ENCODE peak calls at places on chromosomes 12 and 14, in eight cellular contexts. Y is Peyer's patch, Q is body of pancreas, D is tibial nerve, V is suprapubic skin, W is A549, M is HepG2, I is ovary. J is an unnamed sample.
A peak's percentile ranks its signal among the peaks of the same experiment; 100 is the strongest.

GRCh38 chr12:123762715-123763052 is 583 bp downstream of the DNAH10 start:
- DNase-seq in M (no peak), I (no peak), Y (no peak), W (no peak), D (no peak), Q (no peak), V (no peak), J (no peak)

GRCh38 chr14:34029921-34030334 is 79.1 kb upstream of the EGLN3 start:
- DNase-seq in W (no peak), I (peak; percentile 35), Q (no peak), D (peak; percentile 58), V (peak; percentile 71), M (no peak), Y (no peak), J (no peak)

GRCh38 chr14:61140872-61141271 is 140.3 kb downstream of the TMEM30B start:
- DNase-seq in V (no peak), M (no peak), W (no peak), I (no peak), Q (no peak), Y (no peak), D (no peak), J (no peak)

GRCh38 chr14:85439696-85440328 is 90.1 kb upstream of the FLRT2 start:
- DNase-seq in I (no peak), Y (no peak), V (no peak), W (peak; percentile 72), M (no peak), Q (no peak), D (no peak), J (no peak)

GRCh38 chr14:89417111-89417468 is at the start of gene FOXN3:
- DNase-seq in V (peak; percentile 97), Y (peak; percentile 93), W (peak; percentile 87), Q (peak; percentile 93), D (peak; percentile 86), M (peak; percentile 86), I (peak; percentile 93), J (peak; percentile 93)

GRCh38 chr14:21102472-21103164 is 1.8 kb downstream of the TMEM253 start:
- DNase-seq in W (no peak), Q (no peak), I (no peak), D (no peak), Y (no peak), M (no peak), V (no peak), J (no peak)

GRCh38 chr12:20024194-20024593 is 344.1 kb upstream of the PDE3A start:
- DNase-seq in M (no peak), D (no peak), Q (no peak), Y (no peak), V (no peak), I (peak; percentile 29), W (no peak), J (no peak)

GRCh38 chr14:77245820-77246219 is 25.2 kb downstream of the NGB start:
- DNase-seq in Y (no peak), V (no peak), I (no peak), M (no peak), W (no peak), Q (no peak), D (no peak), J (no peak)

GRCh38 chr14:94058674-94059138 is 22.3 kb downstream of the DDX24 start:
- DNase-seq in D (no peak), W (no peak), I (no peak), V (no peak), Q (peak; percentile 56), Y (no peak), M (peak; percentile 93), J (peak; percentile 52)

GRCh38 chr12:100043657-100044056 is 58.9 kb upstream of the ANKS1B start:
- DNase-seq in I (no peak), Y (no peak), Q (no peak), D (no peak), V (no peak), W (no peak), M (no peak), J (no peak)

GRCh38 chr12:25241171-25242020 is 9.3 kb downstream of the KRAS start:
- DNase-seq in Q (no peak), W (peak; percentile 64), V (no peak), I (no peak), Y (no peak), D (no peak), M (peak; percentile 24), J (no peak)

GRCh38 chr14:76955575-76956252 is 72.8 kb downstream of the IRF2BPL start:
- DNase-seq in W (peak; percentile 60), M (peak; percentile 59), D (no peak), V (no peak), Q (no peak), Y (no peak), I (no peak), J (no peak)

GRCh38 chr12:96208346-96208745 is 14.2 kb downstream of the ELK3 start:
- DNase-seq in M (no peak), W (no peak), Y (no peak), V (no peak), D (no peak), Q (no peak), I (no peak), J (no peak)

GRCh38 chr12:67855103-67855502 is 134.1 kb upstream of the IFNG-AS1 start:
- DNase-seq in Q (no peak), W (no peak), V (no peak), I (no peak), M (no peak), Y (no peak), D (no peak), J (no peak)

GRCh38 chr12:3041558-3042164 is 35.5 kb upstream of the TSPAN9 start:
- DNase-seq in W (peak; percentile 87), D (peak; percentile 27), V (no peak), M (peak; percentile 81), Q (peak; percentile 67), Y (no peak), I (peak; percentile 58), J (peak; percentile 50)

GRCh38 chr12:68138480-68138879 is 21.1 kb downstream of the IFNG start:
- DNase-seq in D (no peak), V (no peak), Q (no peak), M (no peak), Y (no peak), W (no peak), I (no peak), J (no peak)

GRCh38 chr12:60981473-60981872 is 1278.7 kb upstream of the USP15 start:
- DNase-seq in W (no peak), Y (no peak), D (no peak), M (no peak), V (no peak), Q (no peak), I (no peak), J (no peak)

GRCh38 chr12:13350946-13351345 is 154.4 kb downstream of the EMP1 start:
- DNase-seq in Q (no peak), W (no peak), M (no peak), I (no peak), V (no peak), Y (no peak), D (no peak), J (no peak)

GRCh38 chr14:100237735-100238418 is 1.1 kb upstream of the YY1 start:
- DNase-seq in V (peak; percentile 68), D (no peak), I (peak; percentile 61), M (peak; percentile 34), Q (peak; percentile 61), W (peak; percentile 56), Y (no peak), J (peak; percentile 69)

GRCh38 chr14:34203271-34203722 is 252.4 kb upstream of the EGLN3 start:
- DNase-seq in Y (no peak), Q (no peak), M (no peak), V (no peak), W (peak; percentile 16), I (no peak), D (no peak), J (no peak)

GRCh38 chr12:47791874-47792273 is 18.8 kb downstream of the SLC48A1 start:
- DNase-seq in I (no peak), W (no peak), M (no peak), D (no peak), V (no peak), Y (no peak), Q (no peak), J (no peak)

GRCh38 chr12:131872154-131873046 is 22.0 kb upstream of the ULK1 start:
- DNase-seq in W (peak; percentile 85), I (no peak), Q (no peak), D (no peak), V (no peak), Y (no peak), M (no peak), J (no peak)
- TF ChIP-seq POLR2A in W (no peak), I (no peak), Q (no peak), D (no peak), V (no peak), Y (no peak), M (no peak), J (no peak)

GRCh38 chr12:64678835-64679234 is 68.5 kb downstream of the RASSF3 start:
- DNase-seq in Q (no peak), I (no peak), M (no peak), V (no peak), Y (no peak), D (no peak), W (no peak), J (no peak)

GRCh38 chr12:64675795-64676194 is 65.5 kb downstream of the RASSF3 start:
- DNase-seq in M (no peak), W (peak; percentile 78), I (no peak), Q (peak; percentile 71), V (no peak), Y (no peak), D (no peak), J (peak; percentile 72)

GRCh38 chr12:64680235-64680634 is 69.9 kb downstream of the RASSF3 start:
- DNase-seq in M (no peak), Y (no peak), W (peak; percentile 86), V (no peak), I (no peak), D (no peak), Q (no peak), J (no peak)

GRCh38 chr12:64679487-64679983 is 69.2 kb downstream of the RASSF3 start:
- DNase-seq in Y (peak; percentile 63), I (peak; percentile 70), Q (peak; percentile 38), D (peak; percentile 52), W (peak; percentile 91), V (peak; percentile 85), M (no peak), J (peak; percentile 71)

GRCh38 chr12:64678248-64678647 is 68.0 kb downstream of the RASSF3 start:
- DNase-seq in I (no peak), M (no peak), D (no peak), W (no peak), Q (no peak), V (no peak), Y (no peak), J (no peak)
- H3K4me1 ChIP-seq in I (peaks cover 19% of the 10 kb centered on the region), M (peaks cover 66% of the 10 kb centered on the region), D (peaks cover 41% of the 10 kb centered on the region), W (peaks cover 96% of the 10 kb centered on the region), Q (peaks cover 64% of the 10 kb centered on the region), V (peaks cover 51% of the 10 kb centered on the region), Y (peaks cover 91% of the 10 kb centered on the region), J (peaks cover 46% of the 10 kb centered on the region)

DNA sequence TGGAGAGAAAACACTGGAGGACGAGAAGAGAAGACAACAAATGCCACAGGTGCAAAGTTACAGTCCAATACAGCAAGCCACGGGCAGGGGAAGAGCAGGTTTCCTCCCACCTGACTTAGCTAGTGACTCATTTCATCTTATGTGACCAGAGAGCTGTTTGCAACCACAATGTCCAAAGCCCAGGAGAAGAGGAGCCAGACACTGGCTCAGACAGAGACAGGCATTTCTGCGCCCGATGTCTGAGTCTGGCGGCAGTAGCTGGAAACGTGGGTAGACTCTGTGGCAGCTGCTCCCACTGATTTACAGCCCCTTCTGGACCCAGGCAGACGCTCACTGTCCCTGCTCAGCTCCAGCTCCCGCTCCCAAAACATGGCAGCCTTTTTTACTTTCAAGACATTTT is 60.0 kb downstream of the CHGA start:
- DNase-seq in D (no peak), I (no peak), Q (no peak), Y (no peak), V (no peak), W (no peak), M (peak; percentile 22), J (no peak)
- H3K9me3 ChIP-seq in D (no peaks in the 10 kb centered on the region), I (no peaks in the 10 kb centered on the region), Q (no peaks in the 10 kb centered on the region), Y (no peaks in the 10 kb centered on the region), V (no peaks in the 10 kb centered on the region), W (peaks cover 22% of the 10 kb centered on the region), M (peaks cover 22% of the 10 kb centered on the region), J (peaks cover 4% of the 10 kb centered on the region)

GRCh38 chr12:6229823-6230222 is 29.6 kb downstream of the CD9 start:
- DNase-seq in I (peak; percentile 49), Q (no peak), D (peak; percentile 48), W (no peak), Y (no peak), V (peak; percentile 87), M (peak; percentile 32), J (peak; percentile 88)
- TF ChIP-seq POLR2A in I (no peak), Q (no peak), D (no peak), W (no peak), Y (no peak), V (no peak), M (no peak), J (no peak)